ENCODE peak calls at places on chromosomes 12 and 14, in five cellular contexts. A is H1, S is HEK293T, B is GM12878, R is HepG2. I is an unnamed sample.

GRCh38 chr12:58247633-58248032 is 306.3 kb downstream of the ATP23 start:
- DNase-seq in S (peak), A (peak), R (no peak), B (no peak), I (no peak)

GRCh38 chr12:132710062-132710421 is 600 bp upstream of the PGAM5 start:
- DNase-seq in A (no peak), R (no peak), S (peak), B (no peak), I (no peak)

GRCh38 chr12:94089891-94090290 is 58.5 kb upstream of the PLXNC1 start:
- DNase-seq in A (no peak), B (no peak), R (no peak), S (no peak), I (no peak)

GRCh38 chr14:20652996-20653975 is 11.8 kb upstream of the OR6S1 start:
- DNase-seq in A (peak), R (peak), B (peak), S (peak), I (peak)

GRCh38 chr12:58487280-58488141 is 432.8 kb downstream of the LRIG3 start:
- DNase-seq in R (no peak), S (no peak), A (no peak), B (no peak), I (no peak)

GRCh38 chr14:45125754-45126153 is 8.5 kb downstream of the FKBP3 start:
- DNase-seq in A (no peak), R (no peak), B (no peak), S (no peak), I (no peak)

GRCh38 chr12:91628656-91629055 is 446.0 kb upstream of the DCN start:
- DNase-seq in S (no peak), R (no peak), B (no peak), A (no peak), I (no peak)

GRCh38 chr14:58555647-58556046 is 82.1 kb upstream of the DACT1 start:
- DNase-seq in S (no peak), B (no peak), A (no peak), R (no peak), I (no peak)

GRCh38 chr14:92252291-92252690 is 70.7 kb upstream of the SLC24A4 start:
- DNase-seq in B (no peak), S (no peak), A (no peak), R (no peak), I (no peak)

GRCh38 chr12:110790301-110790700 is 47.6 kb upstream of the PPP1CC start:
- DNase-seq in A (no peak), S (no peak), B (no peak), R (no peak), I (no peak)

DNA sequence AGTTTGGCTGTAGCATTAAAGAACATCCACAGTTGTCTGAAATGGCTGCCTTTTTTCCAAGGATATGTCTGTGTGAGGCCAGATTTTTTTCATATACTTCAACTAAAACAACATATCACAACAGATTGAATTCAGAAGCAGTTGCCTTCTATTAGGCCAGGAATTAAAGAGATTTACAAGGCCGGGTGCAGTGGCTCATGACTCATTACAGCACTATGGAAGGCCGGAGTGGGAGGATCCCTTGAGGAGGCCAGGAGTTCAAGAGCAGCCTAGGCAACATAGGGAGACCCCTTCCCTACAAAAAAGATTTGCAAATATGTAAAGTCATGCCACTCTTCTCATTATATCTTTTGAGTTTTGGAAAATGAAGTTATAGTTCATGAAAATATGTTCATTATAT is 108.6 kb downstream of the KTN1 start:
- DNase-seq in R (no peak), A (no peak), S (no peak), B (no peak), I (no peak)
- TF ChIP-seq SUZ12 in R (no peak), A (no peak), S (no peak), B (no peak), I (no peak)

DNA sequence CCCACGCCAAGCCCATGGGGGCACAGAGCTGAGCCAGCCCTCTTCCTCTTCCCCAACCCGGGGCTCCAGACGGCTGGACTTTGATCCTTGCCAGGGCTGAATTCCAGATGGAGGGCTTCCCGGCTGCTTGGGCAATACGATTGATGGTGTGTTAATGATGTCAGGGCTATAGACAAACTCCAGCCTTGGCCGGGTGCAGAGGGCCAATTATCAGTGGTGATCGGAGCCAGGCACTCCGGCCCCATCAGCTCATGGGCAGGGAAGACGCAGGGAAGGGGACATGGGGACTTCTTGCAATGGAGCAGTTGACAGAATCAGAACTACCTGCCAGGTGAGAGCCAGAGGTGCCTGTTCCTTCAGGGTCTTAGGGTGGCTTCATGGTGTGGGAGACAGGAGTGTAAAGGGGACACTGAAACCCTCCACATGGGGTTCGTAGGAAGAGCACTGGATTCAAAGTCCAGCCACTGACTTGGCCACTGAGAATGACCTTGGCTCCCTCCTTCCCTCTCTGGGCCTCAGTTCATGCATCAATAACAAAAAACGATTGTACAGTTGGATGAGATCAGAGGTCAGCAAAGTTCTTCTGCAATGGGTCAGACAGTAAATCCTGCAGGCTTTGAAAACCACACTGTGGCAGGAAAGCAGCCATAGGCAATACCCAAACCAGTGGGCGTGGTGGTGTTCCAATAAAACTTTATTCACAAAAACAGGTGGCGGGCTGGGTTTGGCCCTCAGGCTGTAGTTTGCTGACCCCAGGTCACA is 333.7 kb downstream of the MED13L start:
- DNase-seq in S (no peak), B (no peak), R (peak), A (no peak), I (no peak)
- TF ChIP-seq SUZ12 in S (no peak), B (no peak), R (no peak), A (no peak), I (no peak)

GRCh38 chr14:22071001-22071400 is 397.4 kb upstream of the OR4E1 start:
- DNase-seq in A (no peak), B (peak), R (no peak), S (no peak), I (no peak)
- TF ChIP-seq SUZ12 in A (no peak), B (no peak), R (no peak), S (no peak), I (no peak)

DNA sequence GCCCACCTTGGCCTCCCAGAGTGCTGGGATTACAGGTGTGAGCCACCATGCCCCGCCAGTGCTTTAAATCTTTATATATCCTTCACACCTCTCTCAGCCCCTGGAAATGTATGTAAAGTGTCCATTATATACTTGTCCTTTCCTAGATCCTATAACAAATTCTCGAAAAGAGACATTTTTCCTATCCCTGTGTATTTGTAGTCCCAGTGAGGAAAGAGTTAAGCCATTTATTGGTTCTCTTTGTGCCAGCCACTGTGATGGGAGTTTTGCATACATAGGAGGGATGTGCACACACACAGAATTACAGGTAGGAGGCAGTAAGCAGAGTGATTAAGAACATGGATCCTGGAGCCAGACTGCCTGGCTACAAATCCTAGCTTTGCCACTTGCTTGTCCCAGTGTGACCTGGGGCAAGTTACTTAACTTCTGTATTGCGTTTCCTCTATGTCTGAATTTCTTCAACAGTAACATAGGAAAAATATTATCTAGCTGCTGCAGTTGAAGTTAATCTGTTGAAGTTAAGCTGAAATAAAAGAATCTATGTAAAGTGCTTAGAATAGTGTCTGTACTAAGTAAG is 2.1 kb upstream of the RABGGTA start:
- DNase-seq in S (peak), B (no peak), R (peak), A (no peak), I (no peak)
- TF ChIP-seq SUZ12 in S (no peak), B (no peak), R (no peak), A (no peak), I (no peak)

DNA sequence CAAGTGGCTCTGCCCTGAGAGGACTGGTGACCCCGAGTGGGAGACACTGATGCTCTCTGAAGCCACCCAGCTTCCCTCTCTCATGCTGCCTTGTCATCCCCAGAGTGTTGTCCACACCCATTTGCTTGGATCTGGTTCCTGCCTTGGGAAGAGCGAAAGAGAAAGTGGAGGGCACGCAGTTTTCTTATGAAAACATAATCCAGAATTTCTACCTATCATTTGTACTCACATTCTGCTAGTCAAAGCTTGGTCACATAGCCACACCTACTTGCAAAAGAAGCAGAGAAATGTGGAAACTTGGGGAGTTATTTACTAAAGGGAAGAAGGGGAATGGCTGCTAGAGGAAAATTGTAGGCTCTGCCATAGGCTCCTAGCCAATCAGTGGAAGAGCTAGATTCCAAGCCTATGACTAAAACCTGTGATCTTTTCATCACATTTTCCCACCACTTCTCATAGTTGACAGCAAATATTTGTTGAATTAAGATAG is 326.3 kb downstream of the ZFP36L1 start:
- DNase-seq in A (no peak), R (peak), B (no peak), S (no peak), I (no peak)
- TF ChIP-seq SUZ12 in A (no peak), R (no peak), B (no peak), S (no peak), I (no peak)

GRCh38 chr12:100345020-100345767 is 11.7 kb upstream of the SLC17A8 start:
- DNase-seq in A (no peak), B (no peak), S (no peak), R (no peak), I (no peak)
- TF ChIP-seq SUZ12 in A (no peak), B (no peak), S (no peak), R (no peak), I (no peak)

DNA sequence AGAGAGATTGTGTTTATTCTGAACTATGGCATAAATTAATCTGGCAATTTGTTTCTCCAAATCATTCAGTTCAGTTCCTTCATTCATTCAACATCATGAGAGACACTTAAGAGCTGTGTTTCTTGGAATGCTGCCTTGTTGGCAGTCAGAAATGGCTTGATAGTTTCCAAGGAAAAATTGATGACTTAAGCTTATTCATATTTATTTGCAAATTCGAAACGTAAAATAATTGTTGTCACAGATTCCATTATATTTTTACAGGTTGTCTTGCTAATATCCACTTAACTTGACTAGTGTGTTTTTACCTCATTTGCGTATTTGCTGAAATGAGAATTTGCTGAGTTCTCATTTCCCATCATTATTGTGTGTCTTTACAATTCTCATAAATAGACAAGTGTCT is 393.0 kb downstream of the C12orf75 start:
- DNase-seq in S (no peak), A (no peak), R (no peak), B (no peak), I (no peak)
- TF ChIP-seq SUZ12 in S (no peak), A (no peak), R (no peak), B (no peak), I (no peak)

DNA sequence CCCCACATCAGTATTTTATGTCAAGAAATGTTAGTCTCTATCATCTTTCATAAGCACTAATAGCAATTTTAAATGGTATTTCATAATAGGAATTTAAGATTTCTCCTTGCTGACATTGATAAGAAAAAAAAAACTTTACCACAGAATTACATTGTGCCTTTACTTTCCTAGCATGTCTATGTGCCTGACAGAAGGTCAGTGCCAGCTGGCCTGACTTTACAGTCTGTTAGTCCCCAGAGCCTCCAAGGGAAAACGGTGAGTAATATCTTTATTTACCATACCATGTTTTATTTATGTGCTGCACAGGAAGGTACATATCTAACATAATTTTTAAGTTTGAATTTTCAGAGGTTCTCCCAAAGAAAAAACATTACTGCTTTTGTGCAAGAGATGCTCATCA is 152.0 kb upstream of the AEBP2 start:
- DNase-seq in B (no peak), R (no peak), A (no peak), S (no peak), I (no peak)
- TF ChIP-seq SUZ12 in B (no peak), R (no peak), A (no peak), S (no peak), I (no peak)

DNA sequence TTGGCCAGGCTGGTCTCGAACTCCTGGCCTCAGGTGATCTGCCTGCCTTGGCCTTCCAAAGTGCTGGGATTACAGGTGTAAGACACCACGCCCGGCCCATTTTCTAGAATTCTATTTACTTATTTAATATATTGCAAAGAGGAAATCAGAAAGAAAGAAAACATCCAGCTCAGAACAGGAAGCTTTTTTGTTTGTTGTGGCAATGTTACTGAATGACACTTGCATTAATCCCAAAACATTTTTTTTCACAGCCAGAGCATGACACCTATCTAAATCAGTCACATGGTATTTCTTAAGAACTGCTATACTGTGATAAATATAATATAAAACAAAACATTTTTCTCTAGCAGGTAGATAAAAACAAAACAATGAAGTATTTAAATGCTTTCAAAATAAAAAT is 12.6 kb downstream of the CFL2 start:
- DNase-seq in A (no peak), S (no peak), B (no peak), R (no peak), I (no peak)
- TF ChIP-seq SUZ12 in A (no peak), S (no peak), B (no peak), R (no peak), I (no peak)